ENCODE peak calls at places on chromosomes 7 and 10, in six cellular contexts. T is sigmoid colon, A is esophagus squamous epithelium, D is lower leg skin, O is body of pancreas, Y is endothelial cell of umbilical vein. R is an unnamed sample.

GRCh38 chr7:158013085-158013668 is 574.4 kb downstream of the PTPRN2 start:
- DNase-seq in T (no peak), A (no peak), D (no peak), O (no peak), Y (no peak), R (no peak)

GRCh38 chr10:24908793-24909423 is 43.5 kb downstream of the PRTFDC1 start:
- DNase-seq in T (no peak), A (no peak), D (no peak), O (no peak), Y (peak), R (peak)

GRCh38 chr7:90570373-90570959 is 25.7 kb upstream of the CDK14 start:
- DNase-seq in T (no peak), A (no peak), D (no peak), O (no peak), Y (no peak), R (no peak)

GRCh38 chr7:129134356-129134972 is 10.0 kb upstream of the TSPAN33 start:
- DNase-seq in T (no peak), A (no peak), D (no peak), O (no peak), Y (peak), R (no peak)

GRCh38 chr10:117476281-117476680 is 66.3 kb upstream of the EMX2 start:
- DNase-seq in T (no peak), A (no peak), D (no peak), O (no peak), Y (no peak), R (no peak)

GRCh38 chr10:92695679-92696605 is 6.2 kb downstream of the HHEX start:
- DNase-seq in T (peak), A (no peak), D (no peak), O (peak), Y (peak), R (peak)

GRCh38 chr7:104621332-104621731 is 292.9 kb downstream of the LHFPL3 start:
- DNase-seq in T (no peak), A (no peak), D (no peak), O (no peak), Y (no peak), R (no peak)

GRCh38 chr7:147411011-147411614 is 1179.5 kb upstream of the C7orf33 start:
- DNase-seq in T (no peak), A (no peak), D (no peak), O (no peak), Y (no peak), R (no peak)

GRCh38 chr10:91643700-91644099 is 10.8 kb upstream of the PPP1R3C start:
- DNase-seq in T (no peak), A (no peak), D (no peak), O (no peak), Y (no peak), R (peak)

GRCh38 chr7:57413529-57414398 is 36.2 kb upstream of the ZNF716 start:
- DNase-seq in T (no peak), A (no peak), D (peak), O (no peak), Y (no peak), R (no peak)

GRCh38 chr7:78226059-78226658 is 427.6 kb downstream of the PHTF2 start:
- DNase-seq in T (no peak), A (no peak), D (no peak), O (peak), Y (peak), R (peak)

GRCh38 chr7:127873151-127873550 is 158.1 kb downstream of the LRRC4 start:
- DNase-seq in T (no peak), A (no peak), D (no peak), O (no peak), Y (no peak), R (no peak)

GRCh38 chr7:131586259-131586658 is 29.8 kb upstream of the PODXL start:
- DNase-seq in T (no peak), A (no peak), D (no peak), O (peak), Y (peak), R (no peak)

GRCh38 chr7:50594734-50595537 is 29.7 kb upstream of the DDC start:
- DNase-seq in T (no peak), A (no peak), D (no peak), O (no peak), Y (no peak), R (no peak)

GRCh38 chr7:66697451-66698438 is 42.8 kb upstream of the RABGEF1 start:
- DNase-seq in T (peak), A (no peak), D (no peak), O (no peak), Y (no peak), R (no peak)

GRCh38 chr10:84267503-84268126 is 22.8 kb downstream of the RGR start:
- DNase-seq in T (no peak), A (no peak), D (peak), O (peak), Y (peak), R (peak)

GRCh38 chr10:16565604-16566003 is 43.9 kb upstream of the C1QL3 start:
- DNase-seq in T (no peak), A (no peak), D (no peak), O (no peak), Y (peak), R (no peak)

GRCh38 chr10:123774075-123774742 is 108.1 kb downstream of the GPR26 start:
- DNase-seq in T (no peak), A (no peak), D (no peak), O (no peak), Y (no peak), R (no peak)

GRCh38 chr7:2261611-2262010 is 19.6 kb downstream of the NUDT1 start:
- DNase-seq in T (no peak), A (no peak), D (no peak), O (no peak), Y (no peak), R (no peak)

GRCh38 chr7:90383422-90383821 is 19.8 kb upstream of the CLDN12 start:
- DNase-seq in T (no peak), A (no peak), D (no peak), O (no peak), Y (peak), R (no peak)

GRCh38 chr10:80405035-80405434 is 3.3 kb upstream of the PRXL2A start:
- DNase-seq in T (no peak), A (no peak), D (peak), O (no peak), Y (no peak), R (no peak)

GRCh38 chr7:151313857-151314256 is 27.8 kb upstream of the NUB1 start:
- DNase-seq in T (peak), A (no peak), D (peak), O (peak), Y (no peak), R (no peak)

GRCh38 chr7:40746841-40747556 is 612.2 kb downstream of the SUGCT start:
- DNase-seq in T (no peak), A (no peak), D (no peak), O (no peak), Y (no peak), R (no peak)

GRCh38 chr10:63114031-63114814 is 18.9 kb upstream of the NRBF2 start:
- DNase-seq in T (peak), A (no peak), D (peak), O (peak), Y (no peak), R (no peak)

GRCh38 chr7:1843271-1843861 is 173.3 kb downstream of the ELFN1 start:
- DNase-seq in T (peak), A (no peak), D (peak), O (peak), Y (no peak), R (no peak)

GRCh38 chr10:1882728-1883127 is 145.4 kb upstream of the ADARB2 start:
- DNase-seq in T (no peak), A (no peak), D (no peak), O (no peak), Y (no peak), R (no peak)

GRCh38 chr7:96720843-96721242 is 11.2 kb upstream of the SEM1 start:
- DNase-seq in T (no peak), A (no peak), D (no peak), O (no peak), Y (no peak), R (no peak)

GRCh38 chr10:29862926-29863614 is 196.3 kb downstream of the JCAD start:
- DNase-seq in T (no peak), A (no peak), D (no peak), O (no peak), Y (peak), R (no peak)

GRCh38 chr10:115657161-115657850 is 564.1 kb downstream of the ATRNL1 start:
- DNase-seq in T (no peak), A (no peak), D (no peak), O (no peak), Y (no peak), R (no peak)

GRCh38 chr10:115662424-115662823 is 569.3 kb downstream of the ATRNL1 start:
- DNase-seq in T (no peak), A (no peak), D (no peak), O (no peak), Y (no peak), R (no peak)

GRCh38 chr10:115660391-115660790 is 567.2 kb downstream of the ATRNL1 start:
- DNase-seq in T (no peak), A (no peak), D (no peak), O (no peak), Y (no peak), R (no peak)

GRCh38 chr10:115654961-115655360 is 561.8 kb downstream of the ATRNL1 start:
- DNase-seq in T (no peak), A (no peak), D (no peak), O (no peak), Y (no peak), R (no peak)

GRCh38 chr10:115659616-115660015 is 566.5 kb downstream of the ATRNL1 start:
- DNase-seq in T (no peak), A (no peak), D (no peak), O (no peak), Y (no peak), R (no peak)
- TF ChIP-seq CTCF in T (no peak), A (no peak), D (no peak), O (no peak), Y (no peak), R (no peak)

GRCh38 chr7:44633254-44634186 is 27.1 kb downstream of the OGDH start:
- DNase-seq in T (peak), A (no peak), D (peak), O (peak), Y (peak), R (no peak)
- TF ChIP-seq POLR2A in T (no peak), A (no peak), D (no peak), O (no peak), Y (no peak), R (no peak)

DNA sequence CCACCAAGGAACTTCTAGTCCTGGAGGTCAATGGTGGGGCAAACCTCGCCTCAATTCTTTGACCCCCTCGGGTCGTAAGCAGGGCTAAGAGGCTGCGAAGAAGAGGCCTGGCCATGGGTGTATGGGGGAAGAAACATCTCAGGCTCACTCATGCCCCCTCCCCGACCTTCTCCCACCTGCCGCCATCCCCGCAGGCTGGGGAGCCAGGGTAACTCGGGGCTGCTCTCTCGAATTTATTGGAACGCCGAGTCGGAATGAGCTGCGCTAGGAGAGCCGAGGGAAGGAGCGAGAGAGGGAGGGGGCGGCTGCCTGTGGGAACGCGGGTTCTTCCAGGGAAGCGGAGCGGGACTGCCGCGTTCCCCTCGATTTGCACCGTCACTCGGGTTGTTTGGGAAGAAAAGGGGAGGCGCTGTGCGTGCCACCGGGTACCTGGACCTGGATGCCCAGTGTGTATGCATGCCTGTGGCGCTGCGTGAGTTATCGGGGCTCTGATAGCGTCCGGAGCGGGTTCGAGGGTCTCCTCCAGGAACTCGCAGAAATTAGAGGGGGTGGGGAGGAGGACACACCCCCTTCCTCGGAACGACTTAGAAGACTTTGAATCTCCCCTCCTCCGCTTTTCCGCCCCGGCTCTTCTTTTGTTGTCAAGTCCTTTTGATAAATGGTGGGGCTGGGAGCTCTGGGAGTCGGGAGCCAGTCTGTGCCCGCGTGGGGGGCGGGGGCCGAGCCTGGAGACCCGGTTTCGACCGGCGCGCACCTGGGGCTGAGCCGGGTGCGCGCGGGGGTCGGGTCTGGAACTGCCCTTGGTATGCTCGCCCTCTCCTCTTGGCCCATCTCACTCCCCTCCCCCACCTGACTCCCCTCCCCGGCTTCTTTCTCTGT is 1.8 kb upstream of the ZNF503 start:
- DNase-seq in T (peak), A (no peak), D (peak), O (peak), Y (peak), R (peak)
- TF ChIP-seq CTCF in T (no peak), A (no peak), D (no peak), O (no peak), Y (no peak), R (no peak)

DNA sequence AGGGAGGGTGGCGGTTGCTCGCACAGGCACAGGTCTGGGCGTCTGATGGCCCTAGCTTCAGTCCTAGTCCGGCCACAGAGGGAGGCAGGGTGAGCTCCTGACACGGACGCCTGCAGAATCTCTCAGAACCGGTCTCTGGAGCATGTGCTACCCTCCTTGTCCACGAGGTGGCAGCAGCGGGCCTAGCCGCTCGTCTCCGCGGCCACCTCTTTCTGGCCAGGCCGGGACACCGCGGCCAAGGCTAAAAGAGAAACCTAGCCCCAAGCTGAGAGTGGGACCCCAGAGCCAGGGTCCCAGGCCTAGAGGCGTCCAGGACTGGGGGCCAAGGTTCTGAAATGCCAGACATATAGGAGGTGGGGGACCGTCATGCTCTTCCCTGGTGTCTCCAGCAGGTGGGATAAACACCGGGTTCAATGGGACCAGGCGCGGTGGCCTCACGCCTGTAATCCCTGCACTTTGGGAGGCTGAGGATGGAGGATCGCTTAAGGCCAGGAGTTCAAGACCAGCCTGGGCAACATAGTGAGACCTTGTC is 3.2 kb upstream of the LAT2 start:
- DNase-seq in T (peak), A (no peak), D (peak), O (peak), Y (peak), R (peak)
- TF ChIP-seq POLR2A in T (no peak), A (no peak), D (no peak), O (no peak), Y (no peak), R (no peak)

DNA sequence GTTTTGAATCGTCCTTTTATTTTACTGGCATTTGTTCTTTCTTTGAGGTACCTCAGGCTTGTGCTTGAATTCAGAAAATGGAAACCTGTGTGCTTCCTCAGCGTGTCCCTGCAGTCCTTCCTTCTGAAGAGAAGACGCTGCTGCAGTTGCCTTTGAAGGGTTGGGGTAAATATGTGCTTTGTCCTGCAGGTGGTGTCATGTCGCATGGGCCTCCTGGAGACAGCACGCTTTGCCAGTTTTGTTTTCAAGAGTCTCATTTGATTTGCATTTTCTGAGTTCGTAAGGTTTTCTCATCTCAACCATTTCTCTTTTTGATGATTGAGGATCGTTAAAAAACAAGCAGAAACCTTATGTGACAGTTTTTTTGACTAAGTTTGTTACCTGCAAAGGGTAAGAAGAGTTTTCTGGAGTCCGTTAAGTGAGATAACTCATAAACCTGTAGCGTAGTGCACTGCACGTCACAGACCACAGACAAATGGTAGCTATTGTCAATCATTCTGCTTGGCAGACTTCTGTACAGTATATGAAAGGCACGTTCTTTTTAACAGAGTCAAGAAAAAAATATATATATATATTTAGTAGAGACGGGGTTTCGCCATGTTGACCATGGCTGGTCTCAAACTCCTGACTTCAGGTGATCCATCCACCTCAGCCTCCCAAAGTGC is 57.0 kb downstream of the CDC123 start:
- DNase-seq in T (no peak), A (no peak), D (peak), O (peak), Y (no peak), R (peak)
- TF ChIP-seq CTCF in T (no peak), A (no peak), D (no peak), O (no peak), Y (peak), R (peak)

GRCh38 chr7:73304071-73304470 is 4.6 kb downstream of the NSUN5 start:
- DNase-seq in T (peak), A (no peak), D (peak), O (no peak), Y (no peak), R (no peak)

GRCh38 chr7:73307436-73307835 is 1.2 kb downstream of the NSUN5 start:
- DNase-seq in T (peak), A (no peak), D (no peak), O (no peak), Y (no peak), R (no peak)

GRCh38 chr7:73312831-73313520 is 4.3 kb upstream of the NSUN5 start:
- DNase-seq in T (no peak), A (no peak), D (no peak), O (no peak), Y (no peak), R (no peak)

GRCh38 chr7:73308074-73308664 is 457 bp downstream of the NSUN5 start:
- DNase-seq in T (peak), A (no peak), D (no peak), O (no peak), Y (peak), R (no peak)

GRCh38 chr7:73308665-73309214 is at the start of gene NSUN5:
- DNase-seq in T (peak), A (peak), D (peak), O (peak), Y (peak), R (peak)
- TF ChIP-seq POLR2A in T (peak), A (no peak), D (no peak), O (peak), Y (no peak), R (peak)